ENCODE peak calls at places on chromosomes 1 and 21, in seven cellular contexts. C is prostate gland, V is A549, H is stomach, G is endothelial cell of umbilical vein, F is heart left ventricle, U is thoracic aorta. O is an unnamed sample. For H3K4me1, the result is how much of the 10 kb centered on the place peaks cover.

GRCh38 chr1:33137800-33138199 is 44.0 kb downstream of the TRIM62 start:
- DNase-seq in H (peak), G (peak), U (no peak), C (no peak), V (no peak), F (no peak), O (peak)

GRCh38 chr1:163315773-163316374 is 5.9 kb upstream of the NUF2 start:
- DNase-seq in V (peak), U (no peak), H (peak), F (no peak), C (no peak), G (peak), O (peak)

GRCh38 chr1:202069670-202070069 is 53.0 kb upstream of the GPR37L1 start:
- DNase-seq in U (no peak), C (no peak), F (no peak), H (peak), G (no peak), V (no peak), O (peak)

GRCh38 chr1:200409203-200409760 is 554 bp downstream of the ZNF281 start:
- DNase-seq in V (no peak), G (peak), H (peak), U (no peak), F (no peak), C (peak), O (peak)

GRCh38 chr1:167775178-167775577 is 53.4 kb downstream of the MPZL1 start:
- DNase-seq in G (peak), U (no peak), F (no peak), C (no peak), H (no peak), V (no peak), O (no peak)

GRCh38 chr1:162062542-162063015 is 6.9 kb upstream of the NOS1AP start:
- DNase-seq in C (peak), H (peak), V (no peak), U (no peak), F (no peak), G (no peak), O (no peak)

GRCh38 chr1:226365831-226366231 is 42.1 kb downstream of the PARP1 start:
- DNase-seq in G (peak), F (no peak), U (no peak), C (no peak), V (no peak), H (no peak), O (no peak)

GRCh38 chr1:112177314-112177713 is 187.8 kb upstream of the KCND3 start:
- DNase-seq in G (no peak), U (no peak), F (no peak), H (no peak), C (no peak), V (no peak), O (no peak)

GRCh38 chr21:43867936-43868335 is 2.9 kb downstream of the AGPAT3 start:
- DNase-seq in G (no peak), H (no peak), F (no peak), U (no peak), C (no peak), V (no peak), O (no peak)

GRCh38 chr1:55081188-55081904 is 42.0 kb downstream of the PCSK9 start:
- DNase-seq in C (no peak), F (no peak), G (peak), U (no peak), H (no peak), V (no peak), O (no peak)

GRCh38 chr1:108117908-108118902 is 81.9 kb downstream of the SLC25A24 start:
- DNase-seq in C (no peak), U (no peak), F (no peak), G (no peak), H (no peak), V (no peak), O (no peak)

GRCh38 chr1:160114085-160114484 is 1.5 kb upstream of the ATP1A2 start:
- DNase-seq in V (no peak), C (no peak), G (no peak), F (no peak), U (no peak), H (no peak), O (no peak)

GRCh38 chr21:25583370-25584133 is 23.7 kb downstream of the MRPL39 start:
- DNase-seq in H (no peak), U (no peak), V (no peak), C (no peak), G (no peak), F (no peak), O (no peak)

GRCh38 chr1:18178125-18178524 is 70.5 kb downstream of the IGSF21 start:
- DNase-seq in C (no peak), F (no peak), G (no peak), U (no peak), H (no peak), V (no peak), O (peak)

GRCh38 chr1:224199679-224200078 is 16.6 kb downstream of the DEGS1 start:
- DNase-seq in H (no peak), U (no peak), G (no peak), C (peak), V (no peak), F (no peak), O (no peak)

GRCh38 chr1:212302745-212303383 is 17.7 kb downstream of the PPP2R5A start:
- DNase-seq in C (no peak), H (no peak), F (no peak), V (no peak), G (no peak), U (no peak), O (no peak)

GRCh38 chr1:160681067-160681890 is 30.3 kb downstream of the CD48 start:
- DNase-seq in H (peak), G (peak), U (no peak), F (peak), V (peak), C (no peak), O (peak)

GRCh38 chr1:68120136-68120791 is 69.8 kb upstream of the DIRAS3 start:
- DNase-seq in C (peak), H (peak), U (peak), F (no peak), G (peak), V (peak), O (peak)

GRCh38 chr1:168623003-168623828 is 46.8 kb downstream of the XCL1 start:
- DNase-seq in G (no peak), H (no peak), C (no peak), U (no peak), V (peak), F (no peak), O (peak)

DNA sequence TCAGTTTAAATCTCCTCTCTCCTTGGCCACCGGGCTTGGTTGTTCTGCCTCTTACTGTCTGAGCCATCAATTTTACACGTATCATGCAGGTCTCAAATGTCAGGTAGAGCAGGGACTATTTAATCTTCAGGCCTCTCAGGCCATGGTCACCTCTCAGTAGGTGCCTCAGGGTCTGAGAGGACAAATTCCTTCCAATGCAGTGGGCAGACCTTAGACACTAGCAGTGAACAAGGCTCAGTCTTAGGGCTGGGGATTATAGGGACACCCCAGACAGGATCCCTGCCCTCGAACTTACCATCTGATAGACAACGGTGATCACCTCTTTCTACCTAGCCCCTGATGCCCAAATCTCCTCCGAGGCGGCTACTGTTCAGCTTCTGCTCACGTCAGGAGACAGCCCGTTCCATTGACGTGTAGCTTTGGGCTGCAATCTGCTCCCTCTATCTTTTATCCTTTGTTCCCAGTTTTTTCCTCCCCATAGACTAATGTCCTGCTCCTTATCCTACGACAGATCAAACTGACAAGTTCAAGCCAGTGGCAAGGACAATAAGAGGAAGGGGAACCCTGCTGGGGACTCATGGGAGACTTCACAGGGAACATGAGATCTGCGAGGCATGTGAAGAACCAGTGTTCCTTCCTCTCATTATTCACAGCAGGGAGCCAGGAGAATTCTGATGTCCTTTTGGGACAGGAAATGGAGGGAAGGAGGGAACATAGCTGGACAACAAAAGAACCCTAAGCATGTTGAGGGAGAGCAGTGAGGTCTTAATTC is 1.4 kb upstream of the MYOG start:
- DNase-seq in C (no peak), V (no peak), U (no peak), G (no peak), H (peak), F (no peak), O (no peak)
- H3K4me1 ChIP-seq in C (under half), V (under half), U (under half), G (under half), H (under half), F (under half), O (under half)

GRCh38 chr1:247531937-247532336 is 4.3 kb downstream of the OR2C3 start:
- DNase-seq in V (no peak), C (no peak), H (no peak), G (no peak), U (no peak), F (no peak), O (no peak)
- TF ChIP-seq CTCF in V (no peak), C (no peak), H (no peak), G (no peak), U (no peak), F (no peak), O (no peak)

DNA sequence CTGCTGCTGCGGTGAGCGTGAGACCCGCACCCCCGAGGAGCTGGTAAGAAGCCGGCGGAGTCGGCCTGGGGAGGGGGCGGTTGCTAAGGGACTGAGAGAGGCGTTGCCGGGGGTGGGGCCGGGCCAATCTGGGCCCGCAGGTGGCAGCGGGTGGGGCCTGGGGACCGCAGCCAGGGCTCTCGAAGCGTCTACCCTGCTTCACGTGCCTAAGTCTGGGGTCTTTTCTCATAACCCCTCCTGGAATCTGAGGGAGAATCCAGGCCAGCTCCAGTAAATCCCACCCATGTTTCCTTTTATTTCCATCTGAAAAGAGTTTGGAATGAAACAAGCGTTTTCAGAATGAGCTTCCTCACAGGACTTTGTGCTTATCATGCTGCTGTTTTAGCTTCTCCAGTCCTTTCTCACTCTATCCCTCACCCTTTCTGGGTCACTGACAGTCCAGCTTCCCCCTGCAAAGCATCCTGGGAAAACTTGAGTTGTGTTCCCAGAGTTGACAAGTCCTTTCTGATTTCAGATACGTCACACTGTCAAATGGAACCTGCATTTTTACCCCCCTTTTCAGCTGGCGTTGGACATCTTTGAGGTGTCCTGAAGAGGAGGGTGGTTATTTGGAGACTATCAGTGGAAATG is 431 bp downstream of the CLCN6 start:
- DNase-seq in H (no peak), F (no peak), C (no peak), G (peak), V (peak), U (no peak), O (no peak)
- H3K4me1 ChIP-seq in H (half or more), F (half or more), C (under half), G (half or more), V (under half), U (half or more), O (under half)

GRCh38 chr1:94044891-94045290 is 76.1 kb downstream of the ABCA4 start:
- DNase-seq in C (no peak), F (no peak), V (no peak), G (no peak), H (no peak), U (no peak), O (no peak)
- TF ChIP-seq CTCF in C (no peak), F (no peak), V (no peak), G (no peak), H (no peak), U (no peak), O (no peak)

DNA sequence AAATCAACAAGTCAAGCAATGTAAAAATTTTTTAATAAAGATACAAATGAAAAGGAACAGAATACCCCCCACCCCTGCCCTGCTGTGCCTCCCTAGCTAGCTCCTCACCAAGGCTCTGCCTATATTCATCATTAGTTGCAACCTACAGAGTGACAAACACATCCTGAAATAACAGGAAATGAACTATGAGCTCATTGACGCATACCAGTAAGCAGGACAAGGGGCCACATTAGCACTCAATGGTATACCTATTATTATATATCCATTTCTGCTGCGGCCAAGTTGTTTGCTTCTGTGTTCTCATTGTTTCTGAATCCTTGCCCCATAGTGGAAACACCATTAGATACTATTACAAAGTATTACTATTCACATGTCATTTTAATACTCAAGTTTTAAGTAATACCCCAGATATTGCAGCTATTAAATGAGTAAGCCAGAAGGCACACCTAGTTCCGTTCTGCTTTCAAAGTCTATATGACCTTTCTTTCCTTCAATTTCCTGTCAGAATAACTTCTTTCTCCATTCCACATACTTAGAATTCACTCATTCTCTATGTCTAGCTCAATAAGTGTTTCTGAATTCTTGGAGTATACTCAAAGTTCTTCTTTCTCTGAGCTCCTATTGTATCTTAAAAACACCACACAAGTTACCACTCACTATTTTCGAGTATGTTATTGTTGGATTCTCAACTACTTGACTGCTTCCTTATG is 1214.9 kb downstream of the PLA2G4A start:
- DNase-seq in V (no peak), F (no peak), H (no peak), C (no peak), G (peak), U (no peak), O (no peak)
- H3K4me1 ChIP-seq in V (under half), F (under half), H (under half), C (under half), G (under half), U (under half), O (under half)

DNA sequence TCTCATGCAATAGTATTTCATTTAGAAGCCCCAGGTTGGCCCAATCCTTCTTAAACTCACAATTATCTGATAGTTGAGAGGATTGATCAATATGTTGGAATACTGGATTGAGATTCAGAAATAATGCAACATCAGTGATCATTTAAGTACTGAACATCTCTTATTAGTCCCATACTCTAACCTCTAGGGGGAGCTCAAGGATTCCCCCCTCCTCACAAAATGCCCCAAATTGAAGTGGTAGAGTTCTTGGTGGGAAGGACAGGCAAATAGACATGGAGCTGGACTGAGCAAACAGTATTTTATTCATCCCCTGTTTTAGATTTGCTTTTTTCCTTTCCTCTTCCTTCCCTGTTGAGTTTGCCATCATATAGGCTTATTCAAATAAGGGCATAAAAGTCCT is 62.8 kb downstream of the NGF start:
- DNase-seq in C (no peak), U (no peak), G (peak), H (no peak), V (no peak), F (no peak), O (no peak)
- TF ChIP-seq CTCF in C (no peak), U (peak), G (peak), H (no peak), V (peak), F (peak), O (peak)

GRCh38 chr1:16174261-16174871 is 18.5 kb upstream of the EPHA2 start:
- DNase-seq in U (no peak), V (no peak), C (no peak), F (no peak), G (no peak), H (no peak), O (no peak)
- H3K4me1 ChIP-seq in U (under half), V (half or more), C (under half), F (under half), G (under half), H (half or more), O (half or more)

O was measured in body of pancreas.